ENCODE peak calls at places on chromosomes 2 and 18, in seven cellular contexts. C is PC-3; S is activated CD8-positive, alpha-beta memory T cell treated with anti-CD3 and anti-CD28 coated beads for 4 hours; Y is ACHN; I is NCI-H1092; M is activated T-cell treated with anti-CD3 and anti-CD28 coated beads for 24 hours; Z is hippocampal formation. U is an unnamed sample.

GRCh38 chr2:48483916-48484315 is 46.0 kb upstream of the STON1 start:
- DNase-seq in C (no peak), S (no peak), Y (no peak), I (no peak), M (no peak), Z (no peak), U (no peak)

GRCh38 chr2:20208487-20208882 is 16.4 kb downstream of the SDC1 start:
- DNase-seq in C (no peak), S (no peak), Y (no peak), I (no peak), M (no peak), Z (no peak), U (no peak)

GRCh38 chr2:66495788-66496640 is 61.1 kb downstream of the MEIS1 start:
- DNase-seq in C (peak), S (no peak), Y (peak), I (no peak), M (no peak), Z (no peak), U (peak)

GRCh38 chr2:240688563-240688919 is 3.1 kb upstream of the AQP12A start:
- DNase-seq in C (no peak), S (no peak), Y (no peak), I (no peak), M (no peak), Z (no peak), U (no peak)

GRCh38 chr2:58521803-58522602 is 280.9 kb upstream of the FANCL start:
- DNase-seq in C (peak), S (no peak), Y (no peak), I (peak), M (no peak), Z (no peak), U (no peak)

GRCh38 chr2:54957321-54957999 is 92.8 kb downstream of the RTN4 start:
- DNase-seq in C (no peak), S (no peak), Y (no peak), I (peak), M (no peak), Z (no peak), U (no peak)

GRCh38 chr2:38750793-38751042 is 443 bp downstream of the SRSF7 start:
- DNase-seq in C (peak), S (peak), Y (peak), I (peak), M (peak), Z (peak), U (peak)

GRCh38 chr2:196992466-196992865 is 66.0 kb upstream of the PGAP1 start:
- DNase-seq in C (no peak), S (no peak), Y (no peak), I (no peak), M (no peak), Z (no peak), U (no peak)

GRCh38 chr2:111694690-111695089 is 189.3 kb downstream of the ANAPC1 start:
- DNase-seq in C (peak), S (no peak), Y (no peak), I (no peak), M (no peak), Z (no peak), U (no peak)

GRCh38 chr18:6879508-6880195 is 150.1 kb downstream of the ARHGAP28 start:
- DNase-seq in C (no peak), S (no peak), Y (no peak), I (no peak), M (no peak), Z (no peak), U (no peak)

GRCh38 chr18:45993441-45993840 is 26.3 kb upstream of the EPG5 start:
- DNase-seq in C (peak), S (no peak), Y (peak), I (no peak), M (no peak), Z (no peak), U (no peak)

GRCh38 chr2:222452422-222452950 is 28.1 kb downstream of the SGPP2 start:
- DNase-seq in C (peak), S (no peak), Y (no peak), I (no peak), M (no peak), Z (no peak), U (no peak)

GRCh38 chr18:78925557-78926242 is 53.9 kb upstream of the SALL3 start:
- DNase-seq in C (no peak), S (no peak), Y (no peak), I (no peak), M (no peak), Z (no peak), U (no peak)

GRCh38 chr2:145524836-145525235 is 1004.9 kb upstream of the ZEB2 start:
- DNase-seq in C (no peak), S (no peak), Y (no peak), I (no peak), M (no peak), Z (no peak), U (no peak)

GRCh38 chr2:218228366-218229092 is 11.5 kb downstream of the ARPC2 start:
- DNase-seq in C (peak), S (no peak), Y (peak), I (no peak), M (no peak), Z (no peak), U (no peak)

GRCh38 chr2:101473911-101474751 is 781 bp downstream of the RFX8 start:
- DNase-seq in C (peak), S (no peak), Y (peak), I (no peak), M (peak), Z (no peak), U (peak)

GRCh38 chr2:227826019-227826521 is 12.4 kb downstream of the CCL20 start:
- DNase-seq in C (no peak), S (no peak), Y (no peak), I (no peak), M (no peak), Z (peak), U (peak)

GRCh38 chr18:63273170-63273925 is 46.2 kb downstream of the BCL2 start:
- DNase-seq in C (no peak), S (no peak), Y (no peak), I (no peak), M (no peak), Z (no peak), U (no peak)

GRCh38 chr18:42107287-42108045 is 152.4 kb downstream of the PIK3C3 start:
- DNase-seq in C (no peak), S (no peak), Y (no peak), I (no peak), M (no peak), Z (no peak), U (no peak)

GRCh38 chr2:176637497-176638166 is 368.4 kb downstream of the MTX2 start:
- DNase-seq in C (peak), S (no peak), Y (peak), I (no peak), M (no peak), Z (no peak), U (no peak)

GRCh38 chr2:159785195-159785594 is 12.8 kb downstream of the CD302 start:
- DNase-seq in C (no peak), S (no peak), Y (no peak), I (no peak), M (no peak), Z (no peak), U (no peak)